ENCODE peak calls at places on chromosome 14, in five cellular contexts. One of them, this sample, is unnamed.

GRCh38 chr14:36940476-36940875 is 231.9 kb downstream of the SLC25A21 start:
- DNase-seq in substantia nigra: no peak
- DNase-seq in kidney tubule cell: no peak
- DNase-seq in cardiac septum: no peak
- DNase-seq in nephron progenitor cell: no peak
- DNase-seq in this sample: no peak

GRCh38 chr14:73777420-73777819 is 63.2 kb upstream of the PNMA1 start:
- DNase-seq in substantia nigra: no peak
- DNase-seq in kidney tubule cell: peak
- DNase-seq in cardiac septum: no peak
- DNase-seq in nephron progenitor cell: no peak
- DNase-seq in this sample: peak

GRCh38 chr14:24224618-24225071 is 7.5 kb downstream of the NEDD8 start:
- DNase-seq in substantia nigra: no peak
- DNase-seq in kidney tubule cell: peak
- DNase-seq in cardiac septum: no peak
- DNase-seq in nephron progenitor cell: no peak
- DNase-seq in this sample: no peak

GRCh38 chr14:104104006-104104901 is 18.8 kb downstream of the ASPG start:
- DNase-seq in substantia nigra: no peak
- DNase-seq in kidney tubule cell: no peak
- DNase-seq in cardiac septum: peak
- DNase-seq in nephron progenitor cell: peak
- DNase-seq in this sample: no peak

GRCh38 chr14:67599698-67600561 is at the start of gene PIGH:
- DNase-seq in substantia nigra: peak
- DNase-seq in kidney tubule cell: peak
- DNase-seq in cardiac septum: peak
- DNase-seq in nephron progenitor cell: peak
- DNase-seq in this sample: peak

GRCh38 chr14:22848391-22849164 is 12.2 kb downstream of the MMP14 start:
- DNase-seq in substantia nigra: peak
- DNase-seq in kidney tubule cell: peak
- DNase-seq in cardiac septum: peak
- DNase-seq in nephron progenitor cell: peak
- DNase-seq in this sample: no peak

GRCh38 chr14:77186911-77187648 is 5.5 kb downstream of the TMEM63C start:
- DNase-seq in substantia nigra: peak
- DNase-seq in kidney tubule cell: peak
- DNase-seq in cardiac septum: peak
- DNase-seq in nephron progenitor cell: no peak
- DNase-seq in this sample: no peak

GRCh38 chr14:51865953-51866747 is 5.7 kb downstream of the GNG2 start:
- DNase-seq in substantia nigra: no peak
- DNase-seq in kidney tubule cell: no peak
- DNase-seq in cardiac septum: no peak
- DNase-seq in nephron progenitor cell: no peak
- DNase-seq in this sample: no peak

GRCh38 chr14:90439874-90440442 is 43.1 kb downstream of the CALM1 start:
- DNase-seq in substantia nigra: no peak
- DNase-seq in kidney tubule cell: no peak
- DNase-seq in cardiac septum: no peak
- DNase-seq in nephron progenitor cell: no peak
- DNase-seq in this sample: no peak

GRCh38 chr14:92885279-92886061 is 37.5 kb upstream of the CHGA start:
- DNase-seq in substantia nigra: no peak
- DNase-seq in kidney tubule cell: no peak
- DNase-seq in cardiac septum: no peak
- DNase-seq in nephron progenitor cell: no peak
- DNase-seq in this sample: no peak

GRCh38 chr14:72089625-72090024 is 157.4 kb downstream of the RGS6 start:
- DNase-seq in substantia nigra: no peak
- DNase-seq in kidney tubule cell: no peak
- DNase-seq in cardiac septum: no peak
- DNase-seq in nephron progenitor cell: no peak
- DNase-seq in this sample: no peak

GRCh38 chr14:52076334-52076733 is 7.5 kb upstream of the NID2 start:
- DNase-seq in substantia nigra: no peak
- DNase-seq in kidney tubule cell: peak
- DNase-seq in cardiac septum: no peak
- DNase-seq in nephron progenitor cell: no peak
- DNase-seq in this sample: no peak

GRCh38 chr14:50055461-50056228 is 60.7 kb downstream of the VCPKMT start:
- DNase-seq in substantia nigra: no peak
- DNase-seq in kidney tubule cell: no peak
- DNase-seq in cardiac septum: peak
- DNase-seq in nephron progenitor cell: no peak
- DNase-seq in this sample: no peak

GRCh38 chr14:54818201-54819133 is 84.2 kb downstream of the GCH1 start:
- DNase-seq in substantia nigra: no peak
- DNase-seq in kidney tubule cell: peak
- DNase-seq in cardiac septum: peak
- DNase-seq in nephron progenitor cell: no peak
- DNase-seq in this sample: peak

GRCh38 chr14:94474581-94475031 is 1.4 kb downstream of the SERPINA9 start:
- DNase-seq in substantia nigra: no peak
- DNase-seq in kidney tubule cell: peak
- DNase-seq in cardiac septum: no peak
- DNase-seq in nephron progenitor cell: no peak
- DNase-seq in this sample: no peak

GRCh38 chr14:57382283-57382682 is 8.1 kb upstream of the NAA30 start:
- DNase-seq in substantia nigra: no peak
- DNase-seq in kidney tubule cell: peak
- DNase-seq in cardiac septum: no peak
- DNase-seq in nephron progenitor cell: no peak
- DNase-seq in this sample: no peak

GRCh38 chr14:100389497-100390104 is 66.5 kb downstream of the SLC25A47 start:
- DNase-seq in substantia nigra: no peak
- DNase-seq in kidney tubule cell: no peak
- DNase-seq in cardiac septum: no peak
- DNase-seq in nephron progenitor cell: no peak
- DNase-seq in this sample: no peak

GRCh38 chr14:91968280-91968679 is 20.8 kb upstream of the FBLN5 start:
- DNase-seq in substantia nigra: no peak
- DNase-seq in kidney tubule cell: no peak
- DNase-seq in cardiac septum: no peak
- DNase-seq in nephron progenitor cell: no peak
- DNase-seq in this sample: no peak

GRCh38 chr14:105536691-105537579 is 10.6 kb downstream of the TMEM121 start:
- DNase-seq in substantia nigra: no peak
- DNase-seq in kidney tubule cell: no peak
- DNase-seq in cardiac septum: no peak
- DNase-seq in nephron progenitor cell: no peak
- DNase-seq in this sample: no peak